ENCODE peak calls at places on chromosomes 2 and 18, in six cellular contexts. Y, Z, I, H, N and C are unnamed samples.

GRCh38 chr18:49666045-49666444 is 104.2 kb downstream of the LIPG start:
- DNase-seq in N (no peak), I (no peak), Y (no peak), H (no peak), Z (no peak), C (no peak)

GRCh38 chr2:191688934-191689695 is 11.2 kb downstream of the NABP1 start:
- DNase-seq in Y (no peak), H (no peak), I (no peak), N (no peak), Z (no peak), C (no peak)

GRCh38 chr2:166364476-166365161 is 11.1 kb downstream of the SCN9A start:
- DNase-seq in Z (no peak), I (no peak), N (no peak), Y (no peak), H (no peak), C (no peak)

GRCh38 chr18:66682855-66683322 is 79.0 kb upstream of the CDH19 start:
- DNase-seq in H (peak; percentile 24), Y (no peak), Z (no peak), I (no peak), N (no peak), C (no peak)

GRCh38 chr2:164595031-164595430 is 26.3 kb downstream of the GRB14 start:
- DNase-seq in I (no peak), Z (no peak), N (no peak), Y (no peak), H (no peak), C (no peak)

GRCh38 chr2:85926526-85926925 is 37.7 kb upstream of the ST3GAL5 start:
- DNase-seq in Y (no peak), I (no peak), H (no peak), Z (no peak), N (no peak), C (no peak)

GRCh38 chr2:85807756-85808155 is 54.0 kb downstream of the ATOH8 start:
- DNase-seq in N (no peak), Z (no peak), I (no peak), Y (no peak), H (no peak), C (no peak)

GRCh38 chr2:65554765-65555561 is 122.6 kb upstream of the SPRED2 start:
- DNase-seq in Y (no peak), Z (no peak), I (no peak), N (no peak), H (no peak), C (no peak)

GRCh38 chr2:64657416-64657815 is 3.7 kb upstream of the SERTAD2 start:
- DNase-seq in Z (no peak), N (no peak), I (no peak), Y (no peak), H (no peak), C (no peak)